ENCODE peak calls at places on chromosomes 4 and X, in six cellular contexts. G is MM.1S; O is CD8-positive, alpha-beta T cell; V is AG09309; Y is WERI-Rb-1; W is bronchial epithelial cell. L is an unnamed sample.

GRCh38 chr4:80226091-80226490 is 28.8 kb downstream of the PRDM8 start:
- DNase-seq in G (no peak), O (no peak), V (no peak), Y (no peak), W (no peak), L (no peak)

GRCh38 chr4:178752954-178753525 is 1310.8 kb upstream of the AGA start:
- DNase-seq in G (no peak), O (no peak), V (no peak), Y (no peak), W (no peak), L (no peak)

GRCh38 chrX:115234220-115234557 is 293 bp upstream of the LRCH2 start:
- DNase-seq in G (no peak), O (no peak), V (no peak), Y (no peak), W (no peak), L (no peak)

GRCh38 chrX:45191820-45192409 is 8.8 kb downstream of the DIPK2B start:
- DNase-seq in G (no peak), O (no peak), V (no peak), Y (no peak), W (no peak), L (no peak)

GRCh38 chr4:151329217-151330007 is 4.0 kb upstream of the SH3D19 start:
- DNase-seq in G (no peak), O (no peak), V (no peak), Y (no peak), W (peak), L (no peak)

GRCh38 chr4:186068581-186069402 is at the start of gene TLR3:
- DNase-seq in G (peak), O (no peak), V (no peak), Y (no peak), W (peak), L (no peak)

GRCh38 chrX:105221374-105221773 is 880 bp upstream of the TEX13A start:
- DNase-seq in G (no peak), O (no peak), V (no peak), Y (no peak), W (no peak), L (no peak)

GRCh38 chr4:22412013-22412412 is 103.9 kb downstream of the ADGRA3 start:
- DNase-seq in G (no peak), O (no peak), V (no peak), Y (no peak), W (no peak), L (no peak)

GRCh38 chr4:84852081-84852480 is 114.4 kb downstream of the WDFY3 start:
- DNase-seq in G (no peak), O (no peak), V (no peak), Y (no peak), W (no peak), L (no peak)

GRCh38 chrX:1397441-1397840 is 5.5 kb upstream of the SLC25A6 start:
- DNase-seq in G (no peak), O (no peak), V (no peak), Y (no peak), W (no peak), L (no peak)

GRCh38 chr4:121733942-121734341 is 31.0 kb downstream of the SMIM43 start:
- DNase-seq in G (no peak), O (no peak), V (no peak), Y (no peak), W (no peak), L (no peak)

GRCh38 chrX:3377560-3377959 is 31.1 kb upstream of the MXRA5 start:
- DNase-seq in G (no peak), O (no peak), V (no peak), Y (no peak), W (no peak), L (no peak)

GRCh38 chr4:9944431-9945425 is 76.6 kb downstream of the SLC2A9 start:
- DNase-seq in G (no peak), O (no peak), V (no peak), Y (no peak), W (peak), L (no peak)

GRCh38 chrX:10011991-10012390 is 44.8 kb downstream of the CLDN34 start:
- DNase-seq in G (no peak), O (no peak), V (no peak), Y (no peak), W (no peak), L (no peak)
- TF ChIP-seq CTCF in G (no peak), O (no peak), V (no peak), Y (no peak), W (no peak), L (no peak)

GRCh38 chr4:72496119-72496518 is 72.9 kb downstream of the ADAMTS3 start:
- DNase-seq in G (no peak), O (no peak), V (peak), Y (no peak), W (peak), L (no peak)
- TF ChIP-seq CTCF in G (no peak), O (no peak), V (peak), Y (no peak), W (peak), L (no peak)

GRCh38 chrX:81378550-81378949 is 176.6 kb downstream of the SH3BGRL start:
- DNase-seq in G (no peak), O (no peak), V (no peak), Y (no peak), W (no peak), L (no peak)

GRCh38 chrX:81377329-81377728 is 175.4 kb downstream of the SH3BGRL start:
- DNase-seq in G (peak), O (no peak), V (peak), Y (no peak), W (peak), L (no peak)
- TF ChIP-seq CTCF in G (peak), O (peak), V (peak), Y (peak), W (no peak), L (no peak)

DNA sequence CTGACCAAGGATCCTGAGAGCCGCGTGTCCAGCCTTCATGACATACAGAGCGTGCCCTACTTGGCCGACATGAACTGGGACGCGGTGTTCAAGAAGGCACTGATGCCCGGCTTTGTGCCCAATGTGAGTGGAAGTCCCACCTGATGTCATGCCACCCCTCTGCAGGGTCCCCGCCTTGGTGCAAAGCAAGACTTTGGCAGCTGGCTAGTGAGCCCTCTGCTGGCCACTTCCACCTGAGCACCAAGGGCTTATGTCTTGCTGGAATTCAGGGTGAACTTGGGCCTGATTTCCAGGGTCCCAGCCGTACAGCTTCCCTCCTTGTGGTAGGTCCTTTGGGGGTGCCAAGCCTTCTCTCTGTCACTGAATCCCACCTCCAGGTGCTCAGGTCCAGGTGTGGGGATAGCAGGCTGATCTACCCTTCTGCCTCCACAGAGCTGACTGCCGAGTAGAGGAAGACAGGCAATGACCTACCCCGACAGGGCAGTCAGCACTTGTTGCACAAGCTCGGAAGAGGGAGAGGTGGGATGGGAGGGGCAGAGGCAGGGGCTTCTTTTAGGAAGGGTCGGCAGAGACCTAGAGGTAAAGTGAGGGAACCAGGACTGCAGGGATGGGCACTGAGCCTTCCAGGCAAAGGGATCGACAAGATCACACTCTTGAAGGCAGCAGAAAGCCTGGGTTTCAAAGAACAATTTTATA is 248.1 kb downstream of the EVC2 start:
- DNase-seq in G (peak), O (peak), V (no peak), Y (peak), W (no peak), L (no peak)
- TF ChIP-seq CTCF in G (peak), O (no peak), V (peak), Y (peak), W (peak), L (no peak)

GRCh38 chr4:56821394-56822263 is at the start of gene SPINK2:
- DNase-seq in G (peak), O (peak), V (no peak), Y (peak), W (peak), L (no peak)
- TF ChIP-seq CTCF in G (peak), O (no peak), V (no peak), Y (no peak), W (peak), L (no peak)

GRCh38 chrX:38282044-38282443 is 45.3 kb downstream of the RPGR start:
- DNase-seq in G (no peak), O (no peak), V (no peak), Y (no peak), W (no peak), L (no peak)
- TF ChIP-seq CTCF in G (no peak), O (no peak), V (peak), Y (no peak), W (peak), L (no peak)

DNA sequence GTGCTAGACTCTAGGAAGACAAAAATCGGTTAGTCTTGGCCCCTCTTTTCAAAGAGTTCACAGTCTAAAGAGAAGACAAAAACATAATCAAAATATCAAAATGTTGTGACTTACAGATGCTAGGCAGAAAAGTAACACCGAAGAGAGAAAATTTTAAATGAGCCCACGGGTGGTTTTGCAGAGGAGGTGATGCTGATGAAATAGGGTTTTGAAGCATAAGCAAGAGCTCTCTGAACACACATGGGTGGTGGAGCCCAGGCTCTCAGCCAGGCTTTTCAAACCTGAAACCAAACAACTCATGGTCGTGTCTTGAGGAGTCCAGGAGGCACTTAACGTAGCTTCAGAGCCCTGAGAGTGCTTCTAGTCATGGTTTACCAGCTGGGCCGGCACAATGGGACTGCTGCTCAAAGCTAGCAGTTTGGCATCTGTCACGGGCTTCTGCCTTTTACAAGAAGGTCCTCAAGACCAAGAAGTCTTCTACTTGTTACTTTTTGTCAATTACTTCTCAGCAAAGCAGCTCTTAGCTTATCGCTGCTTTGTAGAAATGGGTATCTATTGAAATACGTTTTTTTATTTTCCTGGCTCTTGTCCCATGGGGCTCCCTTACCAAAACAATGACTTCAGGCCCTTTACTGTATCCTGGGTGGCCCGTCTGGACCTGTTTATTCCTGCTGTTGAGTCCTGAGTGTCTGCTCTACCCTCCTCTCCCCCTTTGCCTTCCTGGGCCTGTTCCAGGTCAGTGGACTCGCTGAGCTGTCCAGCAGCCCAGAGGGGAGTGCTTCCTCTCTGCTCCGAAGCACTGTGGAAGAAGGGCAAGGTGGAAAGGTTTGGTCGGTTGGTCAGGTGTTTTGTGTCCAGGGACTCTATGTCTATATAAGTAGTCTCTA is 69.5 kb downstream of the TNIP2 start:
- DNase-seq in G (no peak), O (no peak), V (no peak), Y (no peak), W (peak), L (no peak)
- TF ChIP-seq CTCF in G (no peak), O (no peak), V (no peak), Y (no peak), W (no peak), L (no peak)

DNA sequence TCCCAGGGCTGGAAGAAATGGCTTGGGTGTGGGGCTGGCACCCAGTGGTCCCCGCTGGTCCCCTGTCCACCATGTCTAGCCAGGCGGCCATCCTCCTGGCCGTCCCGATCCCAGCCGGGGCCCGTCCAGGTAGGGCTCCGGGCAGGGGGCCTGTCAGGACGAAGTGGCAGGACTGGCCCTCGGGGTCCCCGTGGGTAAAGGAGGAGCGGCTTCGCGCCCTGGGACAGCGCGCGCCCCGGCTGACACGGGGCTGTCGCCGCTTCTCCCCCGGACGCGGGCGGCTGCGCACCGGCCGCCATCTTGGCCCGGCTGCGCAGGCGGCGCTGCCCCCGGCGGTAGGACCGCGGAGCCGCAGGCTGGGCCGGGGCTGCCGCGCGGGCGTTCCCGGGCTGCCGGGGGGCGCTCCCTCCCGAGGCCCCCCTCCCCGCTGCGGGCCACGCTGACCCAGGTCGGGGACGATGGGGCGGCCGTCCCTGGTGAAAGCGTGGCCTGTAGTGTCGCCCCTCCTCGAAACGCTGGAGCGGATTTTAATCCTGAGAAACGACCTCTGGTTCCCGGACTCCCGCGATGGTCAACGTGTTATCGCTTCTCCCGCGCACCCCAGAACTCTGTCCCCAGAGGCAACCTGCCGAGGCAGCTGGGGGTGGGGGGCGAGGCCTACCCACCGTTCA is 60.4 kb upstream of the BCOR start:
- DNase-seq in G (no peak), O (peak), V (no peak), Y (peak), W (no peak), L (no peak)
- TF ChIP-seq CTCF in G (no peak), O (peak), V (peak), Y (no peak), W (no peak), L (no peak)

L was measured in omental fat pad.